ENCODE peak calls at places on chromosomes 7 and 10, in nine cellular contexts. V is NCI-H1105; D is sigmoid colon; S is astrocyte of the cerebellum; A is hippocampal formation; F is activated CD4-positive, alpha-beta T cell treated with anti-CD3 and anti-CD28 coated beads for 48 hours; L is HFFc6; Y is ACHN; E is BE2C. M is an unnamed sample.

GRCh38 chr10:63129888-63130287 is 3.2 kb upstream of the NRBF2 start:
- DNase-seq in V (no peak), D (no peak), S (no peak), A (no peak), F (no peak), L (no peak), Y (no peak), E (no peak), M (no peak)

GRCh38 chr10:89224697-89225443 is 17.8 kb upstream of the CH25H start:
- DNase-seq in V (no peak), D (no peak), S (no peak), A (no peak), F (no peak), L (no peak), Y (no peak), E (no peak), M (no peak)

GRCh38 chr7:71017602-71018001 is 114.3 kb upstream of the GALNT17 start:
- DNase-seq in V (no peak), D (no peak), S (no peak), A (no peak), F (no peak), L (no peak), Y (no peak), E (no peak), M (no peak)

GRCh38 chr7:117673839-117674238 is 194.0 kb downstream of the CFTR start:
- DNase-seq in V (peak; percentile 47), D (no peak), S (peak; percentile 42), A (peak; percentile 59), F (no peak), L (peak; percentile 3), Y (peak; percentile 49), E (no peak), M (no peak)

GRCh38 chr7:6015917-6016652 is 7.0 kb downstream of the AIMP2 start:
- DNase-seq in V (peak; percentile 10), D (peak; percentile 91), S (peak; percentile 70), A (no peak), F (peak; percentile 29), L (peak; percentile 52), Y (peak; percentile 30), E (peak; percentile 56), M (no peak)

GRCh38 chr7:132650498-132650897 is 74.2 kb upstream of the PLXNA4 start:
- DNase-seq in V (no peak), D (no peak), S (peak; percentile 61), A (no peak), F (no peak), L (peak; percentile 92), Y (peak; percentile 42), E (no peak), M (no peak)

GRCh38 chr10:75261813-75262725 is 26.3 kb upstream of the COMTD1 start:
- DNase-seq in V (no peak), D (no peak), S (no peak), A (no peak), F (no peak), L (no peak), Y (no peak), E (peak; percentile 56), M (no peak)

GRCh38 chr7:154744226-154744860 is 258.6 kb downstream of the PAXIP1 start:
- DNase-seq in V (peak; percentile 30), D (no peak), S (no peak), A (peak; percentile 74), F (peak; percentile 61), L (no peak), Y (peak; percentile 46), E (peak; percentile 76), M (peak; percentile 62)

GRCh38 chr7:16740623-16740953 is 13.0 kb upstream of the TSPAN13 start:
- DNase-seq in V (no peak), D (no peak), S (no peak), A (no peak), F (no peak), L (no peak), Y (no peak), E (no peak), M (no peak)

GRCh38 chr10:131982796-131983195 is 1.1 kb upstream of the BNIP3 start:
- DNase-seq in V (no peak), D (no peak), S (no peak), A (no peak), F (no peak), L (no peak), Y (no peak), E (no peak), M (no peak)

GRCh38 chr7:46580756-46581155 is 659.7 kb upstream of the IGFBP3 start:
- DNase-seq in V (no peak), D (no peak), S (no peak), A (no peak), F (no peak), L (no peak), Y (no peak), E (no peak), M (no peak)

GRCh38 chr10:19710600-19710999 is 105.6 kb upstream of the PLXDC2 start:
- DNase-seq in V (no peak), D (no peak), S (no peak), A (no peak), F (no peak), L (no peak), Y (no peak), E (no peak), M (no peak)

GRCh38 chr10:69807122-69807521 is 5.4 kb downstream of the COL13A1 start:
- DNase-seq in V (no peak), D (no peak), S (peak; percentile 23), A (no peak), F (no peak), L (peak; percentile 82), Y (peak; percentile 83), E (no peak), M (no peak)

GRCh38 chr7:148442933-148443332 is 147.6 kb upstream of the C7orf33 start:
- DNase-seq in V (no peak), D (no peak), S (no peak), A (no peak), F (no peak), L (no peak), Y (no peak), E (no peak), M (no peak)

GRCh38 chr7:149772821-149773425 is 465 bp downstream of the ZNF467 start:
- DNase-seq in V (peak; percentile 34), D (no peak), S (no peak), A (no peak), F (peak; percentile 39), L (no peak), Y (peak; percentile 36), E (peak; percentile 29), M (no peak)

GRCh38 chr10:59108296-59108695 is 68.1 kb upstream of the PHYHIPL start:
- DNase-seq in V (no peak), D (no peak), S (no peak), A (no peak), F (no peak), L (no peak), Y (no peak), E (no peak), M (no peak)

GRCh38 chr7:117320523-117320922 is 2.3 kb downstream of the WNT2 start:
- DNase-seq in V (no peak), D (no peak), S (no peak), A (no peak), F (no peak), L (no peak), Y (no peak), E (no peak), M (no peak)

GRCh38 chr7:139043823-139044812 is 8.3 kb upstream of the ZC3HAV1L start:
- DNase-seq in V (no peak), D (no peak), S (no peak), A (no peak), F (peak; percentile 82), L (no peak), Y (no peak), E (no peak), M (no peak)